ENCODE peak calls at places on chromosomes 7 and 10, in six cellular contexts. L, Q, A, X, S and N are unnamed samples.

GRCh38 chr7:25515876-25516275 is 287.6 kb upstream of the NPVF start:
- DNase-seq in L (no peak), Q (no peak), A (no peak), X (no peak), S (no peak), N (no peak)

GRCh38 chr10:31090894-31091607 is 59.4 kb upstream of the ZNF438 start:
- DNase-seq in L (peak; percentile 84), Q (no peak), A (peak; percentile 32), X (no peak), S (no peak), N (peak; percentile 23)

GRCh38 chr10:86261933-86262665 is 104.5 kb downstream of the GRID1 start:
- DNase-seq in L (peak; percentile 21), Q (peak; percentile 14), A (peak; percentile 40), X (peak; percentile 5), S (peak; percentile 67), N (peak; percentile 47)

GRCh38 chr7:101328159-101328558 is 6.5 kb upstream of the IFT22 start:
- DNase-seq in L (no peak), Q (no peak), A (no peak), X (no peak), S (no peak), N (no peak)

GRCh38 chr10:129192344-129193128 is 274.5 kb upstream of the MGMT start:
- DNase-seq in L (no peak), Q (no peak), A (no peak), X (no peak), S (no peak), N (no peak)

GRCh38 chr7:12322287-12322902 is 81.3 kb downstream of the VWDE start:
- DNase-seq in L (no peak), Q (no peak), A (no peak), X (peak; percentile 3), S (no peak), N (no peak)

GRCh38 chr7:139133335-139134139 is 24.0 kb upstream of the ZC3HAV1 start:
- DNase-seq in L (peak; percentile 53), Q (peak; percentile 75), A (peak; percentile 64), X (peak; percentile 70), S (peak; percentile 92), N (peak; percentile 55)

GRCh38 chr10:13905281-13905680 is 318.5 kb downstream of the PRPF18 start:
- DNase-seq in L (no peak), Q (no peak), A (no peak), X (no peak), S (no peak), N (no peak)

GRCh38 chr7:77537595-77538185 is 595 bp downstream of the PTPN12 start:
- DNase-seq in L (no peak), Q (peak; percentile 67), A (peak; percentile 40), X (peak; percentile 32), S (no peak), N (peak; percentile 43)

GRCh38 chr7:157663061-157663863 is 326.5 kb downstream of the DNAJB6 start:
- DNase-seq in L (no peak), Q (no peak), A (no peak), X (no peak), S (no peak), N (no peak)

GRCh38 chr10:116848032-116848911 is 1.0 kb upstream of the ENO4 start:
- DNase-seq in L (peak; percentile 62), Q (no peak), A (no peak), X (no peak), S (no peak), N (peak; percentile 43)

GRCh38 chr7:27640914-27641570 is 21.6 kb downstream of the HIBADH start:
- DNase-seq in L (no peak), Q (no peak), A (no peak), X (peak; percentile 44), S (no peak), N (no peak)

GRCh38 chr10:118304521-118304920 is 37.6 kb downstream of the FAM204A start:
- DNase-seq in L (no peak), Q (no peak), A (no peak), X (no peak), S (no peak), N (no peak)

GRCh38 chr7:52260046-52260665 is 775.3 kb upstream of the POM121L12 start:
- DNase-seq in L (no peak), Q (no peak), A (no peak), X (no peak), S (no peak), N (no peak)

GRCh38 chr10:122029503-122030199 is 40.7 kb downstream of the TACC2 start:
- DNase-seq in L (no peak), Q (no peak), A (no peak), X (no peak), S (no peak), N (no peak)
- TF ChIP-seq POLR2AphosphoS5 in L (no peak), Q (no peak), A (no peak), X (no peak), S (no peak), N (no peak)

DNA sequence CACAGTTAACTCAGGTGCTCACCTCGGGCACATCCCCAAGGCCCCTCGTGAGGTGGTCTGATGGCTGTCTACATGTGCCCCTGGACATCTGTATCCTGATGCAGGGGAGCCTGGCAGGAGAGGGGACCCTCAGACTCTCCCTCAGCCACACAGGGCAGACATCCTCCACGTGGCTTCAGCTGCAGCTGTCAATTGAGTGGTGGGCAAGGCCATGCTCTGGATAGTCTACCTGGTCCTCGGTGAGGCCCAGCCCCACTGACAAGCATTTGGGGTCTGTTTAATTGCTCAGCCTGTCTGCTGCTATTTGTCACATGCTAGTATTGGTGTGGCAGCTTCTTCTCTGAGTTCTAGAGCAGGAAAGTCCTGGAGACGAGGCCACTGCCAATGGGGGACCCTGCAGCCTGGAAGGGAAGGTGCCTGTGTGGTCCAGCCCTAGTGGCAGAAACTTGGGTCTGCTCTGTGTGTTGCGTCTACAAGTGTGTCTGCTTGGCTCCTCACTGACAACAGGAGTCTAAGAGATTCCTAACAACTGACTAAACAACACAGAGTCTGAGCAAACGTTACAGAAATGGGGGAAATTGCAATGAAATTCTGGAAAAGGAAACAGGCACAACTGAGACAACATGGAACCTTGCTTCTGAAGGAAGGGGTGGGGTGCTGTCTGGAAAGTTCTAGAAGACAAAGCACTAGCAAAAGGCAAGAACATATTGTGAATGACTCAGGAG is 59.3 kb upstream of the IGFBP3 start:
- DNase-seq in L (no peak), Q (no peak), A (no peak), X (no peak), S (no peak), N (no peak)
- TF ChIP-seq TAF1 in L (no peak), Q (no peak), A (no peak), X (no peak), S (no peak), N (no peak)

GRCh38 chr7:152462995-152463713 is 27.4 kb upstream of the KMT2C start:
- DNase-seq in L (no peak), Q (no peak), A (no peak), X (no peak), S (peak; percentile 89), N (no peak)
- TF ChIP-seq POLR2A in L (no peak), Q (peak; percentile 94), A (no peak), X (peak; percentile 69), S (peak; percentile 51), N (no peak)

GRCh38 chr10:77391605-77392235 is 245.9 kb downstream of the KCNMA1 start:
- DNase-seq in L (no peak), Q (peak; percentile 80), A (no peak), X (peak; percentile 43), S (peak; percentile 97), N (no peak)
- TF ChIP-seq POLR2AphosphoS5 in L (no peak), Q (no peak), A (no peak), X (no peak), S (no peak), N (no peak)